ENCODE peak calls at places on chromosomes 11 and 22, in four cellular contexts. I is nucleus accumbens, Q is left colon, L is PC-9. O is an unnamed sample.

GRCh38 chr11:83558281-83558680 is 272.1 kb upstream of the CCDC90B start:
- DNase-seq in I (no peak), Q (no peak), L (no peak), O (no peak)

GRCh38 chr22:39960791-39961746 is 872 bp downstream of the TMA7B start:
- DNase-seq in I (no peak), Q (peak; percentile 38), L (no peak), O (peak; percentile 40)

GRCh38 chr11:57728829-57729228 is 12.5 kb upstream of the SELENOH start:
- DNase-seq in I (no peak), Q (no peak), L (no peak), O (no peak)

GRCh38 chr11:17588721-17589120 is 41.7 kb downstream of the OTOG start:
- DNase-seq in I (no peak), Q (no peak), L (no peak), O (no peak)

GRCh38 chr11:66230171-66230570 is 38.3 kb upstream of the RAB1B start:
- DNase-seq in I (no peak), Q (no peak), L (no peak), O (no peak)

GRCh38 chr11:84901986-84902385 is 725.2 kb downstream of the DLG2 start:
- DNase-seq in I (no peak), Q (no peak), L (no peak), O (no peak)

GRCh38 chr22:37485006-37485713 is 1.0 kb downstream of the MFNG start:
- DNase-seq in I (no peak), Q (no peak), L (no peak), O (no peak)

GRCh38 chr11:104735013-104735412 is 163.2 kb downstream of the CASP12 start:
- DNase-seq in I (no peak), Q (no peak), L (no peak), O (no peak)

GRCh38 chr22:35997438-35997837 is 31.2 kb downstream of the RBFOX2 start:
- DNase-seq in I (no peak), Q (no peak), L (no peak), O (no peak)

GRCh38 chr11:111107501-111107900 is 138.0 kb upstream of the POU2AF2 start:
- DNase-seq in I (no peak), Q (no peak), L (no peak), O (no peak)

GRCh38 chr11:7278314-7278917 is 26.7 kb downstream of the SYT9 start:
- DNase-seq in I (no peak), Q (no peak), L (no peak), O (no peak)

GRCh38 chr11:116928845-116929244 is 91.4 kb upstream of the APOA1 start:
- DNase-seq in I (no peak), Q (no peak), L (no peak), O (no peak)

GRCh38 chr11:106218096-106218495 is 140.6 kb downstream of the AASDHPPT start:
- DNase-seq in I (no peak), Q (no peak), L (no peak), O (no peak)

GRCh38 chr22:37206841-37207821 is 5.1 kb downstream of the SSTR3 start:
- DNase-seq in I (no peak), Q (no peak), L (no peak), O (no peak)

GRCh38 chr11:62865641-62866040 is 15.1 kb upstream of the SLC3A2 start:
- DNase-seq in I (no peak), Q (no peak), L (no peak), O (no peak)

GRCh38 chr11:89015614-89016013 is 50.2 kb downstream of the GRM5 start:
- DNase-seq in I (no peak), Q (no peak), L (no peak), O (no peak)

GRCh38 chr11:66988238-66988637 is 13.1 kb downstream of the C11orf86 start:
- DNase-seq in I (no peak), Q (no peak), L (no peak), O (no peak)

GRCh38 chr11:126140932-126141291 is 70.5 kb downstream of the RPUSD4 start:
- DNase-seq in I (no peak), Q (no peak), L (no peak), O (peak; percentile 62)

GRCh38 chr11:102120437-102120935 is 10.2 kb downstream of the YAP1 start:
- DNase-seq in I (no peak), Q (no peak), L (peak; percentile 89), O (no peak)

GRCh38 chr11:34234086-34234740 is 123.6 kb downstream of the ABTB2 start:
- DNase-seq in I (no peak), Q (peak; percentile 84), L (peak; percentile 94), O (peak; percentile 58)

GRCh38 chr22:42773161-42773560 is 52.5 kb upstream of the A4GALT start:
- DNase-seq in I (no peak), Q (no peak), L (no peak), O (no peak)

GRCh38 chr11:74019860-74020259 is 11.0 kb upstream of the UCP3 start:
- DNase-seq in I (no peak), Q (no peak), L (no peak), O (no peak)

GRCh38 chr22:49305966-49306631 is 521.6 kb downstream of the BRD1 start:
- DNase-seq in I (no peak), Q (peak; percentile 12), L (no peak), O (peak; percentile 13)

GRCh38 chr11:67507242-67507890 is 596 bp downstream of the CDK2AP2 start:
- DNase-seq in I (no peak), Q (peak; percentile 90), L (no peak), O (peak; percentile 82)

GRCh38 chr11:36233226-36233625 is 56.0 kb downstream of the COMMD9 start:
- DNase-seq in I (no peak), Q (no peak), L (no peak), O (no peak)

GRCh38 chr11:17683378-17684161 is 35.8 kb upstream of the MYOD1 start:
- DNase-seq in I (no peak), Q (no peak), L (peak; percentile 71), O (no peak)

GRCh38 chr11:131584694-131585592 is 214.5 kb downstream of the NTM start:
- DNase-seq in I (peak; percentile 95), Q (no peak), L (no peak), O (no peak)

GRCh38 chr11:66467756-66468155 is 1.1 kb downstream of the PELI3 start:
- DNase-seq in I (no peak), Q (peak; percentile 62), L (no peak), O (peak; percentile 35)

GRCh38 chr11:101583180-101584128 is at the start of gene TRPC6:
- DNase-seq in I (no peak), Q (peak; percentile 42), L (no peak), O (no peak)

GRCh38 chr11:35380603-35381002 is 38.8 kb downstream of the SLC1A2 start:
- DNase-seq in I (no peak), Q (no peak), L (no peak), O (no peak)

GRCh38 chr11:2775626-2776350 is 76.0 kb upstream of the KCNQ1OT1 start:
- DNase-seq in I (no peak), Q (no peak), L (no peak), O (peak; percentile 17)

GRCh38 chr11:123159146-123159857 is 35.7 kb downstream of the CLMP start:
- DNase-seq in I (no peak), Q (no peak), L (no peak), O (no peak)

GRCh38 chr11:85627332-85627997 is at the start of gene DLG2:
- DNase-seq in I (peak; percentile 73), Q (no peak), L (peak; percentile 65), O (no peak)

GRCh38 chr11:35173011-35173511 is 34.1 kb downstream of the CD44 start:
- DNase-seq in I (no peak), Q (peak; percentile 70), L (peak; percentile 98), O (peak; percentile 34)

GRCh38 chr22:22410677-22411076 is 97.9 kb downstream of the ZNF280B start:
- DNase-seq in I (no peak), Q (no peak), L (no peak), O (no peak)

GRCh38 chr22:50727678-50728522 is 10.1 kb upstream of the ACR start:
- DNase-seq in I (no peak), Q (no peak), L (no peak), O (no peak)

GRCh38 chr11:353315-353857 is 15.9 kb upstream of the B4GALNT4 start:
- DNase-seq in I (peak; percentile 72), Q (peak; percentile 82), L (no peak), O (peak; percentile 87)